ENCODE peak calls at places on chromosomes 12 and 14, in six cellular contexts. One of them, this sample, is unnamed.

GRCh38 chr12:46349253-46349652 is 23.3 kb downstream of the SLC38A2 start:
- DNase-seq in amygdala: no peak
- DNase-seq in stimulated activated CD4-positive, alpha-beta T cell treated with anti-CD3 and anti-CD28 coated beads, Interleukin-1b, Interleukin-23, amount 100 ng/mL, for 4 hours: no peak
- DNase-seq in GM04504: no peak
- DNase-seq in HL-60: no peak
- DNase-seq in lower leg skin: no peak
- DNase-seq in this sample: no peak

GRCh38 chr14:51205486-51205885 is 34.6 kb upstream of the TMX1 start:
- DNase-seq in lower leg skin: no peak
- DNase-seq in stimulated activated CD4-positive, alpha-beta T cell treated with anti-CD3 and anti-CD28 coated beads, Interleukin-1b, Interleukin-23, amount 100 ng/mL, for 4 hours: no peak
- DNase-seq in amygdala: no peak
- DNase-seq in HL-60: no peak
- DNase-seq in GM04504: no peak
- DNase-seq in this sample: no peak

GRCh38 chr12:53624956-53625355 is 1.2 kb downstream of the ATF7 start:
- DNase-seq in GM04504: no peak
- DNase-seq in stimulated activated CD4-positive, alpha-beta T cell treated with anti-CD3 and anti-CD28 coated beads, Interleukin-1b, Interleukin-23, amount 100 ng/mL, for 4 hours: no peak
- DNase-seq in amygdala: no peak
- DNase-seq in lower leg skin: no peak
- DNase-seq in HL-60: no peak
- DNase-seq in this sample: no peak

GRCh38 chr12:127386723-127387122 is 880.2 kb upstream of the TMEM132C start:
- DNase-seq in GM04504: no peak
- DNase-seq in stimulated activated CD4-positive, alpha-beta T cell treated with anti-CD3 and anti-CD28 coated beads, Interleukin-1b, Interleukin-23, amount 100 ng/mL, for 4 hours: no peak
- DNase-seq in HL-60: no peak
- DNase-seq in amygdala: no peak
- DNase-seq in lower leg skin: no peak
- DNase-seq in this sample: no peak

GRCh38 chr12:132450391-132451171 is 39.4 kb upstream of the FBRSL1 start:
- DNase-seq in stimulated activated CD4-positive, alpha-beta T cell treated with anti-CD3 and anti-CD28 coated beads, Interleukin-1b, Interleukin-23, amount 100 ng/mL, for 4 hours: no peak
- DNase-seq in amygdala: no peak
- DNase-seq in HL-60: no peak
- DNase-seq in lower leg skin: no peak
- DNase-seq in GM04504: no peak
- DNase-seq in this sample: peak

GRCh38 chr12:95424271-95424994 is 49.5 kb upstream of the METAP2 start:
- DNase-seq in amygdala: no peak
- DNase-seq in lower leg skin: no peak
- DNase-seq in HL-60: no peak
- DNase-seq in stimulated activated CD4-positive, alpha-beta T cell treated with anti-CD3 and anti-CD28 coated beads, Interleukin-1b, Interleukin-23, amount 100 ng/mL, for 4 hours: no peak
- DNase-seq in GM04504: no peak
- DNase-seq in this sample: no peak

GRCh38 chr14:92161521-92161920 is 39.8 kb downstream of the CPSF2 start:
- DNase-seq in lower leg skin: no peak
- DNase-seq in GM04504: no peak
- DNase-seq in amygdala: no peak
- DNase-seq in stimulated activated CD4-positive, alpha-beta T cell treated with anti-CD3 and anti-CD28 coated beads, Interleukin-1b, Interleukin-23, amount 100 ng/mL, for 4 hours: no peak
- DNase-seq in HL-60: no peak
- DNase-seq in this sample: no peak

GRCh38 chr14:93976477-93977057 is at the start of gene ASB2:
- DNase-seq in GM04504: no peak
- DNase-seq in amygdala: no peak
- DNase-seq in lower leg skin: no peak
- DNase-seq in stimulated activated CD4-positive, alpha-beta T cell treated with anti-CD3 and anti-CD28 coated beads, Interleukin-1b, Interleukin-23, amount 100 ng/mL, for 4 hours: no peak
- DNase-seq in HL-60: no peak
- DNase-seq in this sample: no peak

GRCh38 chr14:87483651-87484260 is 509.2 kb downstream of the GALC start:
- DNase-seq in amygdala: no peak
- DNase-seq in HL-60: no peak
- DNase-seq in lower leg skin: no peak
- DNase-seq in GM04504: no peak
- DNase-seq in stimulated activated CD4-positive, alpha-beta T cell treated with anti-CD3 and anti-CD28 coated beads, Interleukin-1b, Interleukin-23, amount 100 ng/mL, for 4 hours: no peak
- DNase-seq in this sample: no peak

GRCh38 chr14:105473677-105474477 is 744 bp upstream of the CRIP2 start:
- DNase-seq in HL-60: peak
- DNase-seq in lower leg skin: peak
- DNase-seq in stimulated activated CD4-positive, alpha-beta T cell treated with anti-CD3 and anti-CD28 coated beads, Interleukin-1b, Interleukin-23, amount 100 ng/mL, for 4 hours: no peak
- DNase-seq in GM04504: no peak
- DNase-seq in amygdala: peak
- DNase-seq in this sample: peak

GRCh38 chr12:25254271-25254880 is 3.6 kb upstream of the KRAS start:
- DNase-seq in stimulated activated CD4-positive, alpha-beta T cell treated with anti-CD3 and anti-CD28 coated beads, Interleukin-1b, Interleukin-23, amount 100 ng/mL, for 4 hours: no peak
- DNase-seq in lower leg skin: no peak
- DNase-seq in amygdala: no peak
- DNase-seq in HL-60: no peak
- DNase-seq in GM04504: no peak
- DNase-seq in this sample: no peak

GRCh38 chr12:6201199-6201608 is 1.0 kb downstream of the CD9 start:
- DNase-seq in HL-60: no peak
- DNase-seq in amygdala: no peak
- DNase-seq in lower leg skin: no peak
- DNase-seq in stimulated activated CD4-positive, alpha-beta T cell treated with anti-CD3 and anti-CD28 coated beads, Interleukin-1b, Interleukin-23, amount 100 ng/mL, for 4 hours: no peak
- DNase-seq in GM04504: no peak
- DNase-seq in this sample: no peak

GRCh38 chr14:78764240-78764639 is 594.1 kb downstream of the NRXN3 start:
- DNase-seq in amygdala: no peak
- DNase-seq in stimulated activated CD4-positive, alpha-beta T cell treated with anti-CD3 and anti-CD28 coated beads, Interleukin-1b, Interleukin-23, amount 100 ng/mL, for 4 hours: no peak
- DNase-seq in HL-60: no peak
- DNase-seq in GM04504: no peak
- DNase-seq in lower leg skin: no peak
- DNase-seq in this sample: no peak

GRCh38 chr14:43792980-43793379 is 714.1 kb downstream of the FSCB start:
- DNase-seq in amygdala: no peak
- DNase-seq in HL-60: no peak
- DNase-seq in stimulated activated CD4-positive, alpha-beta T cell treated with anti-CD3 and anti-CD28 coated beads, Interleukin-1b, Interleukin-23, amount 100 ng/mL, for 4 hours: no peak
- DNase-seq in lower leg skin: no peak
- DNase-seq in GM04504: no peak
- DNase-seq in this sample: no peak

GRCh38 chr14:94562941-94563883 is 2.0 kb downstream of the SERPINA4 start:
- DNase-seq in stimulated activated CD4-positive, alpha-beta T cell treated with anti-CD3 and anti-CD28 coated beads, Interleukin-1b, Interleukin-23, amount 100 ng/mL, for 4 hours: no peak
- DNase-seq in GM04504: no peak
- DNase-seq in amygdala: no peak
- DNase-seq in HL-60: no peak
- DNase-seq in lower leg skin: no peak
- DNase-seq in this sample: no peak

GRCh38 chr14:75630695-75631452 is 29.8 kb downstream of the ERG28 start:
- DNase-seq in HL-60: no peak
- DNase-seq in lower leg skin: no peak
- DNase-seq in amygdala: no peak
- DNase-seq in stimulated activated CD4-positive, alpha-beta T cell treated with anti-CD3 and anti-CD28 coated beads, Interleukin-1b, Interleukin-23, amount 100 ng/mL, for 4 hours: no peak
- DNase-seq in GM04504: no peak
- DNase-seq in this sample: no peak

GRCh38 chr12:26953447-26953846 is 15.2 kb downstream of the FGFR1OP2 start:
- DNase-seq in amygdala: no peak
- DNase-seq in lower leg skin: no peak
- DNase-seq in HL-60: no peak
- DNase-seq in stimulated activated CD4-positive, alpha-beta T cell treated with anti-CD3 and anti-CD28 coated beads, Interleukin-1b, Interleukin-23, amount 100 ng/mL, for 4 hours: no peak
- DNase-seq in GM04504: no peak
- DNase-seq in this sample: no peak

GRCh38 chr12:15435597-15435996 is 113.3 kb downstream of the PTPRO start:
- DNase-seq in HL-60: no peak
- DNase-seq in amygdala: no peak
- DNase-seq in stimulated activated CD4-positive, alpha-beta T cell treated with anti-CD3 and anti-CD28 coated beads, Interleukin-1b, Interleukin-23, amount 100 ng/mL, for 4 hours: no peak
- DNase-seq in lower leg skin: no peak
- DNase-seq in GM04504: no peak
- DNase-seq in this sample: no peak

GRCh38 chr14:53630336-53630735 is 326.3 kb downstream of the BMP4 start:
- DNase-seq in lower leg skin: no peak
- DNase-seq in stimulated activated CD4-positive, alpha-beta T cell treated with anti-CD3 and anti-CD28 coated beads, Interleukin-1b, Interleukin-23, amount 100 ng/mL, for 4 hours: no peak
- DNase-seq in amygdala: no peak
- DNase-seq in GM04504: no peak
- DNase-seq in HL-60: no peak
- DNase-seq in this sample: no peak

GRCh38 chr14:76595266-76595665 is 166.0 kb upstream of the VASH1 start:
- DNase-seq in amygdala: no peak
- DNase-seq in HL-60: no peak
- DNase-seq in lower leg skin: no peak
- DNase-seq in stimulated activated CD4-positive, alpha-beta T cell treated with anti-CD3 and anti-CD28 coated beads, Interleukin-1b, Interleukin-23, amount 100 ng/mL, for 4 hours: no peak
- DNase-seq in GM04504: no peak
- DNase-seq in this sample: no peak

GRCh38 chr12:52494100-52494499 is 1.0 kb upstream of the KRT6A start:
- DNase-seq in GM04504: no peak
- DNase-seq in HL-60: no peak
- DNase-seq in stimulated activated CD4-positive, alpha-beta T cell treated with anti-CD3 and anti-CD28 coated beads, Interleukin-1b, Interleukin-23, amount 100 ng/mL, for 4 hours: no peak
- DNase-seq in lower leg skin: no peak
- DNase-seq in amygdala: no peak
- DNase-seq in this sample: no peak

This sample was measured in WERI-Rb-1.